ENCODE peak calls at places on chromosome X, in seven cellular contexts. C is neural progenitor cell, V is heart right ventricle, O is tibial artery, E is spleen, P is GM23248, N is aorta. M is an unnamed sample. For H3K9me3, the result is how much of the 10 kb centered on the place peaks cover.

GRCh38 chrX:102958794-102959193 is 21.7 kb downstream of the RAB40AL start:
- DNase-seq in E (no peak), C (no peak), O (no peak), V (no peak), N (no peak), P (no peak), M (no peak)

GRCh38 chrX:140509468-140510305 is 4.8 kb upstream of the SOX3 start:
- DNase-seq in C (peak), E (no peak), N (no peak), O (no peak), P (no peak), V (no peak), M (no peak)

GRCh38 chrX:21749924-21750323 is 8.0 kb downstream of the SMPX start:
- DNase-seq in N (no peak), V (no peak), C (no peak), E (no peak), O (no peak), P (no peak), M (no peak)

GRCh38 chrX:19912-20571 is 261.1 kb upstream of the PLCXD1 start:
- DNase-seq in O (no peak), V (no peak), P (peak), E (peak), C (peak), N (no peak), M (no peak)

GRCh38 chrX:110394653-110395052 is 36.0 kb downstream of the RTL9 start:
- DNase-seq in P (peak), V (no peak), E (no peak), C (no peak), N (no peak), O (no peak), M (no peak)

GRCh38 chrX:48456628-48457027 is 13.4 kb downstream of the SLC38A5 start:
- DNase-seq in E (no peak), V (no peak), O (no peak), N (no peak), C (no peak), P (no peak), M (no peak)

GRCh38 chrX:70219938-70220764 is 14.3 kb upstream of the AWAT1 start:
- DNase-seq in V (no peak), O (peak), C (no peak), N (peak), P (peak), E (no peak), M (no peak)

GRCh38 chrX:45743081-45743533 is 542.4 kb upstream of the DIPK2B start:
- DNase-seq in P (peak), C (no peak), N (no peak), O (no peak), E (no peak), V (no peak), M (no peak)

GRCh38 chrX:16096131-16096530 is 27.2 kb upstream of the GRPR start:
- DNase-seq in P (no peak), E (no peak), O (no peak), V (no peak), N (no peak), C (peak), M (no peak)

GRCh38 chrX:123993904-123994635 is 32.6 kb downstream of the STAG2 start:
- DNase-seq in N (no peak), V (no peak), C (no peak), P (no peak), E (no peak), O (no peak), M (no peak)

GRCh38 chrX:119734897-119735339 is 23.5 kb upstream of the SOWAHD start:
- DNase-seq in E (peak), V (peak), O (peak), C (no peak), P (peak), N (peak), M (no peak)

GRCh38 chrX:148265829-148266228 is 234.6 kb upstream of the AFF2 start:
- DNase-seq in O (no peak), V (no peak), E (no peak), N (no peak), P (no peak), C (no peak), M (no peak)
- H3K9me3 ChIP-seq in O (under half), V (under half), E (under half), N (under half), P (under half), C (under half), M (under half)

DNA sequence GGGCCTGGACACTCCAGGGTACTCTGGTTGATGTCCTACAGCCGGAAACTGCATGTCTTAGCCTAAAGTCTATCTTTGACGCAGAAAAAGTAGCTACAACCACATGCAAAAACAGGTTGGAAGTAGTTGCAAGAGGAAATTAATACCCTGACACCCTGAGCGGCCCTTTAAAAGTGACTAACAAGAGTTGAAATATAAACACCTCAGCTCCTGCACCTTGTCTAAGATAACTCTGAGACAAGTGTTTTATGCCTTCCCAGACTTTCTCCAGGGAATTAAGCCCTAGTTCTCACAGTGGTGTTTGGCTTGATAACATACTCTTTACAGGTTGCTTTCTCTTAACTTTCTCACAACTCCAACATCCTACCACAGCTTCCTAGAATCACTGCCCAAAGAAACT is 943.1 kb downstream of the DMD start:
- DNase-seq in C (no peak), O (no peak), P (no peak), N (no peak), E (no peak), V (no peak), M (no peak)
- H3K9me3 ChIP-seq in C (under half), O (under half), P (under half), N (under half), E (under half), V (under half), M (under half)

GRCh38 chrX:20433376-20433775 is 166.7 kb upstream of the RPS6KA3 start:
- DNase-seq in C (no peak), V (no peak), P (no peak), N (no peak), E (no peak), O (no peak), M (no peak)
- H3K9me3 ChIP-seq in C (under half), V (under half), P (under half), N (under half), E (under half), O (under half), M (under half)

GRCh38 chrX:43450355-43450754 is 205.7 kb upstream of the MAOA start:
- DNase-seq in N (no peak), V (no peak), O (no peak), C (peak), P (no peak), E (no peak), M (no peak)
- H3K9me3 ChIP-seq in N (under half), V (under half), O (under half), C (under half), P (under half), E (under half), M (under half)

GRCh38 chrX:55648434-55648833 is 25.2 kb downstream of the FOXR2 start:
- DNase-seq in C (no peak), V (no peak), O (no peak), P (no peak), E (no peak), N (no peak), M (no peak)
- H3K9me3 ChIP-seq in C (under half), V (under half), O (under half), P (under half), E (under half), N (under half), M (under half)

GRCh38 chrX:93875621-93876282 is 201.7 kb downstream of the FAM133A start:
- DNase-seq in P (no peak), V (no peak), O (no peak), E (no peak), C (no peak), N (no peak), M (no peak)
- H3K9me3 ChIP-seq in P (under half), V (under half), O (under half), E (under half), C (under half), N (under half), M (under half)

DNA sequence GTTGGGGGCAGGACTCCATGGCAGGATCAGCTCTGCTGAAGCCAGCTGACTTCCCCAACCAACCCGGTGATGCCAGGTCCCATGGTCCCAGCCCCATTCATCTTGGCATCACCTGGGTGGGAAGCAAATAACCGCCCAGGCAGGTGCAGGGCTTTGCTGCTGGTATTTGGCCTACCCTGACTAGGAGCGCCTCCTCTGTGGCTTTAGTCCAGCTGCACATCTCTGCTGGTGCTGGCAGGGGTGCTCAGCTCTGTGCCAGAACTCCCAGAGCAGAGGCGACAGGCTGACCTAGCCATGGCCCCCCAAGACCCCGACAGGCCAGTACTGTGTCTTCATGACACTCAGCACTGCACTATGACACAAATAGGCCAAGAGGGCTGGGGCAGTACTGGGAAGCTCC is 64.4 kb downstream of the STARD8 start:
- DNase-seq in V (no peak), N (no peak), C (no peak), E (peak), O (no peak), P (no peak), M (no peak)
- H3K9me3 ChIP-seq in V (under half), N (under half), C (under half), E (under half), O (under half), P (under half), M (under half)

GRCh38 chrX:55996649-55997048 is 235.5 kb upstream of the KLF8 start:
- DNase-seq in E (no peak), N (no peak), P (no peak), V (no peak), C (no peak), O (no peak), M (no peak)
- H3K9me3 ChIP-seq in E (under half), N (under half), P (under half), V (under half), C (under half), O (under half), M (under half)

GRCh38 chrX:57516491-57516890 is 75.3 kb upstream of the ZXDB start:
- DNase-seq in V (no peak), E (no peak), C (no peak), N (no peak), P (no peak), O (no peak), M (no peak)

DNA sequence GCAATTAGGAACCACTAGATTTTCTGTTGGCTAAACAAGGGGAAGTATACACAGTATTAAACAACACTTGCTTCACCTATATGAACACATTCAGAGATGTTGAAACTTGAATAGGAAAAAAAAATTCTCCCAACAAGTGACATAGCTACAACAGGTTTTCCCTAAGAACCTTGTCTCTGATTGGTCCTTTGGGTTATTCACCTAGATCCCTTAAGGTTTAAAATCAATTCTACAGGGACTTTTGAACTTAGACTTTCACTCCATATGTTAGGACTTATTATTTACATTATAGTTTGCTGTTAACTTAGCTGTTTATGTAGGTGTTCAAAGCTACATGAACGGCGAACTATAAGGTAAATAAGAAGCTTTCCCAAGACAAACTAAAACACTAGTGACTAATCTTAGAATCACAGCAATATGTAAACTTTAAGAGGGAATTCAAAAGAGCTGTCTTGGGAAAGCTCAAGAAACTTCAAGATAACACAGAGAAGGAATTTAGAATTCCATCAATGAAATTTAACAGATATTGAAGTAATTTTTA is 72.2 kb upstream of the ZXDB start:
- DNase-seq in E (no peak), V (no peak), P (no peak), N (no peak), C (no peak), O (no peak), M (no peak)
- H3K9me3 ChIP-seq in E (under half), V (under half), P (under half), N (under half), C (under half), O (under half), M (under half)